ENCODE peak calls at places on chromosomes 13 and 19, in four cellular contexts. V is gastrocnemius medialis, P is MM.1S, Q is PC-3. B is an unnamed sample.

GRCh38 chr13:112781881-112782361 is 92.1 kb downstream of the ATP11A start:
- DNase-seq in P (no peak), V (no peak), Q (no peak), B (no peak)

GRCh38 chr19:1943661-1944087 is 2.7 kb downstream of the CSNK1G2 start:
- DNase-seq in V (no peak), Q (no peak), P (no peak), B (no peak)

GRCh38 chr13:59318320-59318930 is 845.3 kb downstream of the DIAPH3 start:
- DNase-seq in P (peak; percentile 54), Q (peak; percentile 65), V (peak; percentile 15), B (no peak)

GRCh38 chr13:28885191-28885590 is 65.1 kb downstream of the MTUS2 start:
- DNase-seq in Q (no peak), P (no peak), V (no peak), B (no peak)

GRCh38 chr13:76210262-76210661 is 574.1 kb downstream of the LMO7 start:
- DNase-seq in V (no peak), Q (peak; percentile 29), P (no peak), B (no peak)

GRCh38 chr19:33514885-33515485 is 6.6 kb downstream of the PEPD start:
- DNase-seq in Q (peak; percentile 43), P (no peak), V (peak; percentile 33), B (no peak)

GRCh38 chr19:15779756-15780476 is 7.5 kb upstream of the OR10H5 start:
- DNase-seq in P (no peak), V (peak; percentile 16), Q (peak; percentile 9), B (no peak)

GRCh38 chr19:13057744-13058143 is 44.9 kb downstream of the LYL1 start:
- DNase-seq in P (no peak), Q (no peak), V (no peak), B (no peak)

GRCh38 chr13:40477623-40478608 is 188.5 kb downstream of the FOXO1 start:
- DNase-seq in Q (no peak), V (peak; percentile 73), P (no peak), B (no peak)

GRCh38 chr13:48750588-48751383 is 97.1 kb downstream of the CYSLTR2 start:
- DNase-seq in Q (no peak), V (peak; percentile 39), P (no peak), B (no peak)

GRCh38 chr13:100394005-100394695 is 194.4 kb downstream of the GGACT start:
- DNase-seq in V (no peak), P (peak; percentile 91), Q (no peak), B (peak; percentile 56)

GRCh38 chr13:93183302-93183701 is 43.3 kb upstream of the GPC6 start:
- DNase-seq in P (no peak), V (no peak), Q (no peak), B (no peak)

GRCh38 chr19:32809254-32809653 is 60.3 kb downstream of the SLC7A9 start:
- DNase-seq in Q (no peak), P (no peak), V (no peak), B (no peak)

GRCh38 chr13:51444922-51445321 is 7.9 kb downstream of the INTS6 start:
- DNase-seq in Q (peak; percentile 45), P (no peak), V (no peak), B (no peak)

GRCh38 chr19:15448778-15449619 is 757 bp downstream of the WIZ start:
- DNase-seq in Q (no peak), V (peak; percentile 30), P (no peak), B (peak; percentile 38)

GRCh38 chr13:34970961-34971360 is 28.9 kb downstream of the NBEA start:
- DNase-seq in Q (no peak), P (no peak), V (no peak), B (no peak)

GRCh38 chr19:49347835-49348234 is 12.6 kb downstream of the CD37 start:
- DNase-seq in V (no peak), P (no peak), Q (peak; percentile 58), B (no peak)

GRCh38 chr13:30730526-30730925 is 4.8 kb upstream of the ALOX5AP start:
- DNase-seq in Q (no peak), P (no peak), V (no peak), B (no peak)

GRCh38 chr13:106573855-106574254 is 5.9 kb upstream of the ARGLU1 start:
- DNase-seq in P (no peak), V (peak; percentile 45), Q (no peak), B (no peak)

DNA sequence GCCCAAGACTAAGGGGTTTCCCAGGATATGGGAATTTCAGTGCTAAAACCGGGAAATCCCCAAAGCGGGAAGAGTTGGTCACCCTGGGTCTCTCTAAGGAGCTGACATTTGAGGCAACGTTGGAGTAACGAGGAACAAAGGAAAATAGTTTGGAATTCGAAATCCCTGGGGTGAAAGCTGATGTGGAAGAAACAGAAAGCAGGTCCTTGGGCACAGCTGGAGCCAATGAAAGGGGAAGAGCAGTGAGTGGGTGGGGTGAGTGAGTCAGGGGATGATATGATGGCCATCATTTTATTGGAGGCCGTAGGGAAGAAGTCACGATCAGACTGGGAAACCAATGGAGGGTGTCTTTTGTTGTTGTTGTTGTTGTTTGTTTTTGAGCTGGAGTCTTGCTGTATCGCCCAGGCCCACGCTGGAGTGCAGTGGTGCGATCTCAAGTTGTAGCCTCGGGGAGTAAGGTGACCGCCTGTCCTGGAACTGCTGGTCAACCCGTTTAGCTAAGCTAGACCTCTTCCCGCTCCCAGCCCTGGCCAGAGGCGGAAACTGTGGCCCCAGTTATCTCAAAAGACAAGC is 3.4 kb upstream of the RFX2 start:
- DNase-seq in V (no peak), P (no peak), Q (no peak), B (no peak)
- H3K4me3 ChIP-seq in V (no peak overlapping the region), P (no peak overlapping the region), Q (no peak overlapping the region), B (no peak overlapping the region)

DNA sequence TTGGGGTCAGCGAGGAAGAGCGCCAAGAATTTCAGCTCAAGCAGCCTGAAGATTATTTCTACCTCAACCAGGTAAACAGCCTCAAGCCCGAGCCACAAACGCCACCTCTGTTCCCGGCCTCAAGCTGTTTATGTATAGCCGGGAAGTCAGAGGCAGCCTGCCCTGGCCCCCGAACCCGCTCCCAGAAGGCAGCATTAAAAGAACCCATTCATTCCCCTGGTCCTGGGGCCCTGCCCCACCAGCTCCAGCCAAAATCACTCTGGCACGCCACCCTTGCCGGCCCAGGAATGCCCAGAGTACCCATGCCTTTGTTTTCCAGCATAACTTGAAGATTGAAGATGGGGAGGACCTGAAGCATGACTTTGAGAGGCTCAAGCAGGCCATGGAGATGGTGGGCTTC is 61.2 kb upstream of the USE1 start:
- DNase-seq in P (no peak), V (no peak), Q (no peak), B (no peak)
- H3K36me3 ChIP-seq in P (no peaks in the 10 kb centered on the region), V (no peaks in the 10 kb centered on the region), Q (peaks cover 20% of the 10 kb centered on the region), B (peaks cover 55% of the 10 kb centered on the region)

GRCh38 chr13:109869312-109870237 is 83.2 kb upstream of the IRS2 start:
- DNase-seq in Q (no peak), P (no peak), V (peak; percentile 80), B (peak; percentile 13)
- H3K4me3 ChIP-seq in Q (no peak overlapping the region), P (no peak overlapping the region), V (peak overlapping the region; percentile 59), B (no peak overlapping the region)

GRCh38 chr19:5058456-5059190 is 89.7 kb downstream of the KDM4B start:
- DNase-seq in P (no peak), V (no peak), Q (peak; percentile 50), B (no peak)
- H3K36me3 ChIP-seq in P (no peaks in the 10 kb centered on the region), V (no peaks in the 10 kb centered on the region), Q (peaks cover 7% of the 10 kb centered on the region), B (peaks cover 4% of the 10 kb centered on the region)

GRCh38 chr13:39394811-39395685 is 207.9 kb downstream of the LHFPL6 start:
- DNase-seq in Q (no peak), P (no peak), V (no peak), B (no peak)
- H3K4me3 ChIP-seq in Q (no peak overlapping the region), P (no peak overlapping the region), V (no peak overlapping the region), B (no peak overlapping the region)

DNA sequence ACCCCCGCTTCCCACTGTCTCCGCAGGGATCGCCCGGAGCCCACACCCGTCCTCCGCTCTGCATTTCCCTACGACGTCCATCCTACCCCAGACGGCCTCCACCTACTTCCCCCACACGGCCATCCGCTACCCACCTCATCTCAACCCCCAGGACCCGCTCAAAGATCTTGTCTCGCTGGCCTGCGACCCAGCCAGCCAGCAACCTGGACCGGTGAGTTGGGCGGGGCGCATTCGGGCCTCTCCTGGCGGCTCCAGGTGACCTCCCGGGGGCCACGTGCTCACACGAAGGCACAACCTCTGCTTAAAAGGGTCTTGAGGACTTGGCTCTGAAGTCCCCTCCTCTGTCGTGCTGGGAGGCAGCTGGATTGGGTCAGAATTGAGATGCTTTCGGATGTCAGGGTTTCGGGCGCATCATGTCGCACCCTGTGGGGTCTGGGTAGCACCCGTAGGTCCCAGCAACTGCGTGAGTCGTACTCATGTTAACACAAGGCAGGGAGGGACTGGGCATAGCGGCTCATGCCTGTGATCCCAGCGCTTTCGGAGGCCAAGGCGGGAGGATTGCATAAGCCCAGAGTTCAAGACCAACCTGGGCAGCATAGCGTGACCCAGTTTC is 27.8 kb downstream of the SMIM24 start:
- DNase-seq in P (no peak), Q (no peak), V (peak; percentile 32), B (no peak)
- H3K36me3 ChIP-seq in P (no peaks in the 10 kb centered on the region), Q (peaks cover 5% of the 10 kb centered on the region), V (no peaks in the 10 kb centered on the region), B (peaks cover 20% of the 10 kb centered on the region)

DNA sequence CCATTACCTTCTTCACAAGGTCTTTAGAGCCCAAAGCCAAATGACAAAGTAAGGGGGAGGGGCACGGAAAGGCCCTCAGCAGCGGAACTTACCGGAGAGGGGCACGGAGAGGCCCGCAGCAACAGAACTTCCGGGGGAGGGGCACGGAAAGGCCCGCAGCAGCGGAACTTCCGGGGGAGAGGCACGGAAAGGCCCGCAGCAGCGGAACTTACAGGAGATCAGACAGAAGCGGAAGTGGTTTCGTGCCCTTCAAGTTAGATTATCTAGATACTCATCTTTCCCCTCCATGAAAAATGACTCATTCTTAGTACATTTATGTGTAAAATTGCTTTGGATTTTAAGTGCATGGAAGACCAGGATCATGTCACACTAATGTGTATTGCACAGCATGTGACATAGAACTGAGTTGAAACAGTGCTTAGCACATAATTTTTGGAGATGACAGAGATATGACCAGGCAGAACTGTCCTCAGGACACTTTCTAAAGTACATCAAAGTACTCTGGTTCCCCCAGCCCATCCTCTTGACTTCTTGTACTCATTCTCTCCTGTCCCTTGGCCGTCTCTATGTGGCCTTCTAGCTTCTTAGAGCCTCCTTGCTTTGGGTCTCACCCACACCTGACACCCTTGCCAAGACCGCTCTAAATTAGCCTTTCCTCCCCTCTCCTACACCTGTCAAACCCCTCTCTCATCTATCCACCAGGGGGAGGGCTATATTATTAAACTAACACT is 25.7 kb upstream of the TPTE2 start:
- DNase-seq in Q (peak; percentile 87), P (peak; percentile 74), V (no peak), B (peak; percentile 87)
- H3K4me3 ChIP-seq in Q (peak overlapping the region; percentile 54), P (peak overlapping the region; percentile 67), V (no peak overlapping the region), B (peak overlapping the region; percentile 68)

B was measured in GM06990.